ENCODE peak calls at places on chromosomes 1 and 21, in six cellular contexts. One of them, this sample, is unnamed.

GRCh38 chr1:24641646-24642151 is 1.4 kb upstream of the SRRM1 start:
- DNase-seq in HCT116: no peak
- DNase-seq in cardiac fibroblast: peak
- DNase-seq in AG09309: no peak
- DNase-seq in heart left ventricle: peak
- DNase-seq in CD8-positive, alpha-beta memory T cell: peak
- DNase-seq in this sample: peak

GRCh38 chr1:53654216-53655210 is 84.5 kb downstream of the GLIS1 start:
- DNase-seq in HCT116: no peak
- DNase-seq in cardiac fibroblast: peak
- DNase-seq in AG09309: peak
- DNase-seq in heart left ventricle: no peak
- DNase-seq in CD8-positive, alpha-beta memory T cell: no peak
- DNase-seq in this sample: no peak

GRCh38 chr1:102262994-102263393 is 266.3 kb upstream of the OLFM3 start:
- DNase-seq in HCT116: no peak
- DNase-seq in cardiac fibroblast: no peak
- DNase-seq in AG09309: no peak
- DNase-seq in heart left ventricle: no peak
- DNase-seq in CD8-positive, alpha-beta memory T cell: no peak
- DNase-seq in this sample: no peak

GRCh38 chr1:63435136-63435535 is 67.7 kb downstream of the ALG6 start:
- DNase-seq in HCT116: no peak
- DNase-seq in cardiac fibroblast: no peak
- DNase-seq in AG09309: no peak
- DNase-seq in heart left ventricle: no peak
- DNase-seq in CD8-positive, alpha-beta memory T cell: no peak
- DNase-seq in this sample: no peak

GRCh38 chr1:167841530-167841929 is 72.4 kb downstream of the ADCY10 start:
- DNase-seq in HCT116: no peak
- DNase-seq in cardiac fibroblast: no peak
- DNase-seq in AG09309: no peak
- DNase-seq in heart left ventricle: no peak
- DNase-seq in CD8-positive, alpha-beta memory T cell: no peak
- DNase-seq in this sample: no peak

GRCh38 chr1:2466834-2467554 is 9.1 kb upstream of the PLCH2 start:
- DNase-seq in HCT116: no peak
- DNase-seq in cardiac fibroblast: no peak
- DNase-seq in AG09309: no peak
- DNase-seq in heart left ventricle: no peak
- DNase-seq in CD8-positive, alpha-beta memory T cell: peak
- DNase-seq in this sample: no peak

GRCh38 chr1:113292660-113293626 is 97.4 kb upstream of the MAGI3 start:
- DNase-seq in HCT116: no peak
- DNase-seq in cardiac fibroblast: no peak
- DNase-seq in AG09309: no peak
- DNase-seq in heart left ventricle: no peak
- DNase-seq in CD8-positive, alpha-beta memory T cell: no peak
- DNase-seq in this sample: peak

GRCh38 chr1:23249785-23250184 is 32.5 kb upstream of the HTR1D start:
- DNase-seq in HCT116: no peak
- DNase-seq in cardiac fibroblast: peak
- DNase-seq in AG09309: no peak
- DNase-seq in heart left ventricle: no peak
- DNase-seq in CD8-positive, alpha-beta memory T cell: no peak
- DNase-seq in this sample: peak

GRCh38 chr1:183543619-183544204 is 46.5 kb downstream of the NCF2 start:
- DNase-seq in HCT116: peak
- DNase-seq in cardiac fibroblast: peak
- DNase-seq in AG09309: peak
- DNase-seq in heart left ventricle: no peak
- DNase-seq in CD8-positive, alpha-beta memory T cell: no peak
- DNase-seq in this sample: peak

GRCh38 chr1:5982868-5983267 is 9.4 kb downstream of the NPHP4 start:
- DNase-seq in HCT116: no peak
- DNase-seq in cardiac fibroblast: no peak
- DNase-seq in AG09309: no peak
- DNase-seq in heart left ventricle: no peak
- DNase-seq in CD8-positive, alpha-beta memory T cell: no peak
- DNase-seq in this sample: no peak

GRCh38 chr1:70893381-70893780 is 154.2 kb downstream of the PTGER3 start:
- DNase-seq in HCT116: no peak
- DNase-seq in cardiac fibroblast: no peak
- DNase-seq in AG09309: no peak
- DNase-seq in heart left ventricle: no peak
- DNase-seq in CD8-positive, alpha-beta memory T cell: no peak
- DNase-seq in this sample: no peak

GRCh38 chr1:5992814-5993552 is 758 bp upstream of the NPHP4 start:
- DNase-seq in HCT116: no peak
- DNase-seq in cardiac fibroblast: no peak
- DNase-seq in AG09309: no peak
- DNase-seq in heart left ventricle: peak
- DNase-seq in CD8-positive, alpha-beta memory T cell: no peak
- DNase-seq in this sample: no peak

GRCh38 chr1:179099891-179100290 is 18.0 kb downstream of the TOR3A start:
- DNase-seq in HCT116: no peak
- DNase-seq in cardiac fibroblast: no peak
- DNase-seq in AG09309: no peak
- DNase-seq in heart left ventricle: no peak
- DNase-seq in CD8-positive, alpha-beta memory T cell: no peak
- DNase-seq in this sample: no peak

GRCh38 chr1:59985901-59986735 is 59.5 kb upstream of the CYP2J2 start:
- DNase-seq in HCT116: no peak
- DNase-seq in cardiac fibroblast: no peak
- DNase-seq in AG09309: no peak
- DNase-seq in heart left ventricle: no peak
- DNase-seq in CD8-positive, alpha-beta memory T cell: no peak
- DNase-seq in this sample: peak

GRCh38 chr1:10555635-10556429 is 81.1 kb downstream of the PEX14 start:
- DNase-seq in HCT116: no peak
- DNase-seq in cardiac fibroblast: peak
- DNase-seq in AG09309: no peak
- DNase-seq in heart left ventricle: no peak
- DNase-seq in CD8-positive, alpha-beta memory T cell: no peak
- DNase-seq in this sample: peak

GRCh38 chr1:156623946-156624813 is 5.0 kb downstream of the HAPLN2 start:
- DNase-seq in HCT116: no peak
- DNase-seq in cardiac fibroblast: peak
- DNase-seq in AG09309: no peak
- DNase-seq in heart left ventricle: peak
- DNase-seq in CD8-positive, alpha-beta memory T cell: peak
- DNase-seq in this sample: peak

GRCh38 chr1:207152792-207153434 is 48.9 kb downstream of the C4BPA start:
- DNase-seq in HCT116: peak
- DNase-seq in cardiac fibroblast: no peak
- DNase-seq in AG09309: no peak
- DNase-seq in heart left ventricle: no peak
- DNase-seq in CD8-positive, alpha-beta memory T cell: no peak
- DNase-seq in this sample: no peak

GRCh38 chr1:25792115-25792514 is 7.9 kb upstream of the SELENON start:
- DNase-seq in HCT116: no peak
- DNase-seq in cardiac fibroblast: no peak
- DNase-seq in AG09309: no peak
- DNase-seq in heart left ventricle: no peak
- DNase-seq in CD8-positive, alpha-beta memory T cell: no peak
- DNase-seq in this sample: no peak

GRCh38 chr1:88509369-88509768 is 174.7 kb upstream of the PKN2 start:
- DNase-seq in HCT116: no peak
- DNase-seq in cardiac fibroblast: no peak
- DNase-seq in AG09309: no peak
- DNase-seq in heart left ventricle: no peak
- DNase-seq in CD8-positive, alpha-beta memory T cell: no peak
- DNase-seq in this sample: no peak

GRCh38 chr1:172970186-172970585 is 80.6 kb downstream of the TNFSF18 start:
- DNase-seq in HCT116: peak
- DNase-seq in cardiac fibroblast: peak
- DNase-seq in AG09309: no peak
- DNase-seq in heart left ventricle: no peak
- DNase-seq in CD8-positive, alpha-beta memory T cell: no peak
- DNase-seq in this sample: no peak

GRCh38 chr1:181152892-181153633 is 64.6 kb downstream of the IER5 start:
- DNase-seq in HCT116: no peak
- DNase-seq in cardiac fibroblast: peak
- DNase-seq in AG09309: no peak
- DNase-seq in heart left ventricle: peak
- DNase-seq in CD8-positive, alpha-beta memory T cell: no peak
- DNase-seq in this sample: peak

GRCh38 chr1:34792868-34793727 is at the start of gene GJA4:
- DNase-seq in HCT116: no peak
- DNase-seq in cardiac fibroblast: no peak
- DNase-seq in AG09309: no peak
- DNase-seq in heart left ventricle: no peak
- DNase-seq in CD8-positive, alpha-beta memory T cell: no peak
- DNase-seq in this sample: no peak
- H3K4me3 ChIP-seq in HCT116: no peak
- H3K4me3 ChIP-seq in cardiac fibroblast: no peak
- H3K4me3 ChIP-seq in AG09309: no peak
- H3K4me3 ChIP-seq in heart left ventricle: peak
- H3K4me3 ChIP-seq in CD8-positive, alpha-beta memory T cell: no peak
- H3K4me3 ChIP-seq in this sample: no peak

DNA sequence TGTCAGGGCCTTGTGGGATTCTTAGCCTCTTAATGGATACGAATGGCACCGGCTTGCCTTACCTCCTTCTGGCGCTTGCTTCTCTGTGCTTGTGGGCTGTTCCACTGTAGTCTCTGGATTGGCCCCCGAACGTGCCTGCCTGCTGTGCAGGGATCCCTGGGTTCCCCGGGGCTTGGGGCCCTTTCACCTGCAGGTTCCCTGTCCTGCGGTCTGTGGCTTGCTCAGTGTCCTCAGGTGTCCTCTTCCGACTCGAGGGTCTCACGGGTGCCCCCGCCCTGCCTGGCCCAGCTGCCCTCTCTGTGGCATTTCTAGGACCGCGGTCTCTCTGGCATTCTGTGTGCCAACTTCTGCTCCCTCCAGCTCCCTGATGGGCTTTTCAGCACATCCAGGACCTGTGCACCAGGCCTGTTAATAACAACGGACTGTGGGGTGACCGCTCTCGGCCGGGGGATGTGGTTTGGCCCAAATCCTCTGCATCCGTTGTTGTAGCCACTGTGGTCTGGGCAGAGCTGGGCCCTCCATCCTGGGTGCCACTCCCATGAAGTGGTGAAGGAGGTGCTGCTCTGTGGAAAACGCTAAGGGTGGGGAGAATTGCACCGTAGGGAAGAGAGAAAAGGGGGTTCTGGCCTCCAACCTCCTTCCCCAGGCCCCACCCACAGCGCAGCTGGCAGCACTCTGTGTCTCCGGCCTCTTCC is 12.4 kb downstream of the COL18A1 start:
- DNase-seq in HCT116: no peak
- DNase-seq in cardiac fibroblast: no peak
- DNase-seq in AG09309: no peak
- DNase-seq in heart left ventricle: peak
- DNase-seq in CD8-positive, alpha-beta memory T cell: no peak
- DNase-seq in this sample: peak
- H3K4me3 ChIP-seq in HCT116: no peak
- H3K4me3 ChIP-seq in cardiac fibroblast: no peak
- H3K4me3 ChIP-seq in AG09309: no peak
- H3K4me3 ChIP-seq in heart left ventricle: no peak
- H3K4me3 ChIP-seq in CD8-positive, alpha-beta memory T cell: no peak
- H3K4me3 ChIP-seq in this sample: no peak

GRCh38 chr1:66352783-66353182 is 181.2 kb upstream of the SGIP1 start:
- DNase-seq in HCT116: no peak
- DNase-seq in cardiac fibroblast: no peak
- DNase-seq in AG09309: no peak
- DNase-seq in heart left ventricle: no peak
- DNase-seq in CD8-positive, alpha-beta memory T cell: no peak
- DNase-seq in this sample: no peak

GRCh38 chr1:66355756-66356155 is 178.2 kb upstream of the SGIP1 start:
- DNase-seq in HCT116: no peak
- DNase-seq in cardiac fibroblast: no peak
- DNase-seq in AG09309: no peak
- DNase-seq in heart left ventricle: no peak
- DNase-seq in CD8-positive, alpha-beta memory T cell: no peak
- DNase-seq in this sample: no peak

GRCh38 chr1:66353207-66353606 is 180.7 kb upstream of the SGIP1 start:
- DNase-seq in HCT116: no peak
- DNase-seq in cardiac fibroblast: peak
- DNase-seq in AG09309: no peak
- DNase-seq in heart left ventricle: no peak
- DNase-seq in CD8-positive, alpha-beta memory T cell: no peak
- DNase-seq in this sample: no peak

GRCh38 chr1:66356605-66357004 is 177.3 kb upstream of the SGIP1 start:
- DNase-seq in HCT116: no peak
- DNase-seq in cardiac fibroblast: no peak
- DNase-seq in AG09309: no peak
- DNase-seq in heart left ventricle: no peak
- DNase-seq in CD8-positive, alpha-beta memory T cell: no peak
- DNase-seq in this sample: no peak

DNA sequence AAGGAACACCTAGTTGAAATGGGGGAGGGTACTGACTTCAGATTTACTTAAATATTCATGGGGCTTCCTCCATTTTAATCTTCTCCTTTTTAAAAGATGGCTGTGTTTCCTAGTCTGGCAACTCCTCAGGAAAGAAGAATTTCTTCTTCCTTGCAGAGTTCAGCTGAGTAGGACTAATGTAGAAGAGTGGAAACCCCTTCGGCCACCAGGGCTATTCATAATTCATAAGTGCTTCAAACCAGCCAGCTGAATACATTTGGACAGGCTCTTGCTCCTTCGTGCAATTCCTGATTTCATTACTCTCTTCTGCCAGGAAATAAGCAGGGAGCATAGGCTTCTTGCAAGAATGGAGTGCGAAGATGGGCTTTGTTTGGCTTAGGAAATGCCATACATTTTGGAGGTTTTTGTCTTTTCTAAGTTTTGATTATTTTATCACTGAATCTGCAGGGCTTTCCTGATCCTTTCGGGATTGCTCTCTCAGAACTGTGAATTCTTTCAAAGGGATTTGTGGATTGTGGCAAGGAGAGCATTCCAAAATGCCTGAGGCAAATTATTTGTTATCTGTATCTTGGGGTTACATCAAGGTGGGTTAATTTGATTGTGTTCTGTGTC is 179.5 kb upstream of the SGIP1 start:
- DNase-seq in HCT116: no peak
- DNase-seq in cardiac fibroblast: peak
- DNase-seq in AG09309: no peak
- DNase-seq in heart left ventricle: no peak
- DNase-seq in CD8-positive, alpha-beta memory T cell: no peak
- DNase-seq in this sample: no peak
- H3K4me3 ChIP-seq in HCT116: no peak
- H3K4me3 ChIP-seq in cardiac fibroblast: no peak
- H3K4me3 ChIP-seq in AG09309: no peak
- H3K4me3 ChIP-seq in heart left ventricle: no peak
- H3K4me3 ChIP-seq in CD8-positive, alpha-beta memory T cell: no peak
- H3K4me3 ChIP-seq in this sample: no peak

GRCh38 chr1:33921281-33921680 is 57.4 kb downstream of the HMGB4 start:
- DNase-seq in HCT116: no peak
- DNase-seq in cardiac fibroblast: no peak
- DNase-seq in AG09309: no peak
- DNase-seq in heart left ventricle: no peak
- DNase-seq in CD8-positive, alpha-beta memory T cell: no peak
- DNase-seq in this sample: no peak

GRCh38 chr1:33918368-33918767 is 54.5 kb downstream of the HMGB4 start:
- DNase-seq in HCT116: no peak
- DNase-seq in cardiac fibroblast: peak
- DNase-seq in AG09309: peak
- DNase-seq in heart left ventricle: no peak
- DNase-seq in CD8-positive, alpha-beta memory T cell: no peak
- DNase-seq in this sample: no peak

GRCh38 chr1:33914531-33914930 is 50.7 kb downstream of the HMGB4 start:
- DNase-seq in HCT116: no peak
- DNase-seq in cardiac fibroblast: no peak
- DNase-seq in AG09309: no peak
- DNase-seq in heart left ventricle: no peak
- DNase-seq in CD8-positive, alpha-beta memory T cell: no peak
- DNase-seq in this sample: no peak

GRCh38 chr1:33916786-33917185 is 52.9 kb downstream of the HMGB4 start:
- DNase-seq in HCT116: no peak
- DNase-seq in cardiac fibroblast: no peak
- DNase-seq in AG09309: no peak
- DNase-seq in heart left ventricle: no peak
- DNase-seq in CD8-positive, alpha-beta memory T cell: no peak
- DNase-seq in this sample: no peak
- H3K4me3 ChIP-seq in HCT116: no peak
- H3K4me3 ChIP-seq in cardiac fibroblast: no peak
- H3K4me3 ChIP-seq in AG09309: no peak
- H3K4me3 ChIP-seq in heart left ventricle: no peak
- H3K4me3 ChIP-seq in CD8-positive, alpha-beta memory T cell: no peak
- H3K4me3 ChIP-seq in this sample: no peak